ENCODE peak calls at places on chromosome 17, in four cellular contexts. Y, I, S and D are unnamed samples.

GRCh38 chr17:39716879-39717536 is 13.3 kb downstream of the MIEN1 start:
- DNase-seq in Y (no peak), I (no peak), S (no peak), D (no peak)

GRCh38 chr17:50177983-50178834 is 12.4 kb downstream of the SGCA start:
- DNase-seq in I (peak), Y (peak), S (peak), D (no peak)

GRCh38 chr17:58991718-58992331 is 114.9 kb downstream of the TRIM37 start:
- DNase-seq in Y (no peak), S (no peak), I (no peak), D (peak)

GRCh38 chr17:11980813-11981212 is 16.5 kb downstream of the ZNF18 start:
- DNase-seq in S (no peak), I (no peak), Y (peak), D (no peak)

GRCh38 chr17:50904522-50905459 is 38.6 kb upstream of the TOB1 start:
- DNase-seq in S (no peak), I (no peak), Y (no peak), D (no peak)

GRCh38 chr17:10210151-10210574 is 11.8 kb upstream of the GAS7 start:
- DNase-seq in Y (no peak), S (no peak), I (no peak), D (no peak)

GRCh38 chr17:62901544-62901943 is 64.5 kb upstream of the TANC2 start:
- DNase-seq in S (no peak), I (no peak), Y (no peak), D (no peak)

GRCh38 chr17:82952019-82952418 is 112.2 kb upstream of the ZNF750 start:
- DNase-seq in I (no peak), Y (no peak), S (no peak), D (no peak)

GRCh38 chr17:63171428-63172205 is 205.6 kb downstream of the TANC2 start:
- DNase-seq in S (no peak), Y (no peak), I (no peak), D (no peak)

GRCh38 chr17:60534010-60534555 is 8.0 kb upstream of the APPBP2 start:
- DNase-seq in Y (no peak), S (no peak), I (no peak), D (no peak)

GRCh38 chr17:4127555-4127954 is 15.3 kb downstream of the ZZEF1 start:
- DNase-seq in Y (no peak), S (no peak), I (no peak), D (no peak)

GRCh38 chr17:60167095-60167741 is 17.4 kb downstream of the CA4 start:
- DNase-seq in I (no peak), S (no peak), Y (no peak), D (no peak)

GRCh38 chr17:15453246-15453645 is 14.2 kb downstream of the CDRT4 start:
- DNase-seq in S (no peak), I (no peak), Y (no peak), D (no peak)

GRCh38 chr17:55641559-55642160 is 81.0 kb downstream of the TMEM100 start:
- DNase-seq in I (peak), S (no peak), Y (peak), D (no peak)

GRCh38 chr17:76155988-76156661 is 15.1 kb upstream of the FOXJ1 start:
- DNase-seq in Y (no peak), I (no peak), S (no peak), D (no peak)

GRCh38 chr17:1091885-1092284 is 87.9 kb downstream of the ABR start:
- DNase-seq in I (no peak), Y (no peak), S (no peak), D (no peak)

GRCh38 chr17:78272181-78272913 is 40.9 kb downstream of the TMEM235 start:
- DNase-seq in I (peak), S (no peak), Y (peak), D (no peak)

GRCh38 chr17:18281815-18282214 is 21.4 kb downstream of the MIEF2 start:
- DNase-seq in Y (no peak), S (no peak), I (no peak), D (no peak)

GRCh38 chr17:73223626-73224616 is 31.1 kb downstream of the COG1 start:
- DNase-seq in S (no peak), Y (no peak), I (no peak), D (no peak)

GRCh38 chr17:2689411-2690164 is 22.0 kb downstream of the CLUH start:
- DNase-seq in S (peak), I (no peak), Y (no peak), D (no peak)

GRCh38 chr17:73867056-73867455 is 222.8 kb upstream of the SDK2 start:
- DNase-seq in Y (no peak), S (no peak), I (no peak), D (no peak)

GRCh38 chr17:27456681-27457404 is 595 bp downstream of the KSR1 start:
- DNase-seq in I (peak), Y (no peak), S (peak), D (no peak)

GRCh38 chr17:50922107-50922506 is 56.0 kb upstream of the TOB1 start:
- DNase-seq in Y (no peak), S (no peak), I (no peak), D (no peak)

GRCh38 chr17:66953661-66954060 is 10.8 kb upstream of the CACNG4 start:
- DNase-seq in S (no peak), I (no peak), Y (no peak), D (no peak)
- TF ChIP-seq SPI1 in S (no peak), I (no peak), Y (no peak), D (no peak)

GRCh38 chr17:64418506-64419339 is 28.1 kb upstream of the PECAM1 start:
- DNase-seq in I (peak), S (no peak), Y (peak), D (no peak)
- TF ChIP-seq SPI1 in I (no peak), S (no peak), Y (no peak), D (no peak)

GRCh38 chr17:40915199-40915661 is 22.2 kb downstream of the KRT23 start:
- DNase-seq in I (no peak), S (no peak), Y (no peak), D (peak)
- TF ChIP-seq SPI1 in I (no peak), S (no peak), Y (no peak), D (no peak)

DNA sequence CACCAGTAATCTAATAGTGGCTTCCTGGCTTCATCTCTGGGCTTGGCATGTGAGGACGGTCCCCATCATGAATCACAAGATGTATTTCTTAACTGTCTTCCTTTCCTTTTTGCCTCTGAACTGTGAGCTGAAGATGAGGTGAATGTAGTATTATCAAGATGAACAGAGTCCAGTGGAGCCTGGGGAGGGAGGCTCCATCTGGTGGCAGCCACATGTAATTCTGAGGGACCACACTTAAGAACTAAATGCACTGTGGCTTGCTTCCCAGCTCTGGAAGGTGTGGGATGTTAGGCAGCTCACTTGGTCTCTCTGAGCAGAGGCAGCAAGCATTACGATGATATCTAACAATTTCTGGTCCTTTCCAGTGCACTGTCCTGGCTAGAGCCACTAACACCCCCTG is 354.9 kb upstream of the ASIC2 start:
- DNase-seq in Y (no peak), I (no peak), S (no peak), D (no peak)
- TF ChIP-seq SPI1 in Y (no peak), I (no peak), S (no peak), D (no peak)

GRCh38 chr17:44915321-44915726 is at the start of gene GFAP:
- DNase-seq in S (no peak), I (no peak), Y (no peak), D (no peak)
- TF ChIP-seq SPI1 in S (no peak), I (no peak), Y (no peak), D (no peak)

DNA sequence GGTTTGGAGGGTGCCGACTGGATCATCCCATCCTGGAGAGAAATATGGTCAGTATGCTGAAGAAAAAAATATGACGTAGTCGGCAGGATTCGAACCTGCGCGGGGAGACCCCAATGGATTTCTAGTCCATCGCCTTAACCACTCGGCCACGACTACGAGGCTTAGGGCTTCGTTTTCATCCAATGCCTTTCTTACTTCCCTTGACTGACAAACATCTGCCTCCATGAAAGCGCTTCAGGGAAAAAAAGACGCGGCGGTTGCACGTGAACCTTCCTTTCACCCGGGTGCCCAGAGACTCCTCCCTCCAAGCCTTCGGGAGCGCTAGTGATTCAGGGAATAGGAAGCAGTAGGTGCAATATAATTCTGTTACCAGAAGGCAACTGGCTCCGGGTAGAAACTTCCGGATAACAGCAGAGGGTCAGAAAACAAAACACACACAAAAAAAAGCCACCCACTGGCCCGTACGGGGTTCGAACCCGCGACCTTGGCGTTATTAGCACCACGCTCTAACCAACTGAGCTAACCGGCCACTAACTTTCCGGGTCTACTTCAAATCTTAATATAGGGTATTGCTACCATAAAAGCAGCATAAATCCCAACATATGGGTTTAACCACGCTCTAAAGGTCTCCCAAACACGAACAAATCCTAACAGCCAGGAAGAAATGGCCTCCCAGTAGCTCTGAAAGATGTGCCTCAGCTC is 16.3 kb upstream of the AURKB start:
- DNase-seq in Y (peak), S (no peak), I (peak), D (peak)
- TF ChIP-seq SPI1 in Y (no peak), S (no peak), I (no peak), D (no peak)

GRCh38 chr17:71926746-71927398 is 193.9 kb upstream of the SOX9 start:
- DNase-seq in Y (no peak), I (no peak), S (no peak), D (no peak)
- TF ChIP-seq SPI1 in Y (no peak), I (no peak), S (no peak), D (no peak)

DNA sequence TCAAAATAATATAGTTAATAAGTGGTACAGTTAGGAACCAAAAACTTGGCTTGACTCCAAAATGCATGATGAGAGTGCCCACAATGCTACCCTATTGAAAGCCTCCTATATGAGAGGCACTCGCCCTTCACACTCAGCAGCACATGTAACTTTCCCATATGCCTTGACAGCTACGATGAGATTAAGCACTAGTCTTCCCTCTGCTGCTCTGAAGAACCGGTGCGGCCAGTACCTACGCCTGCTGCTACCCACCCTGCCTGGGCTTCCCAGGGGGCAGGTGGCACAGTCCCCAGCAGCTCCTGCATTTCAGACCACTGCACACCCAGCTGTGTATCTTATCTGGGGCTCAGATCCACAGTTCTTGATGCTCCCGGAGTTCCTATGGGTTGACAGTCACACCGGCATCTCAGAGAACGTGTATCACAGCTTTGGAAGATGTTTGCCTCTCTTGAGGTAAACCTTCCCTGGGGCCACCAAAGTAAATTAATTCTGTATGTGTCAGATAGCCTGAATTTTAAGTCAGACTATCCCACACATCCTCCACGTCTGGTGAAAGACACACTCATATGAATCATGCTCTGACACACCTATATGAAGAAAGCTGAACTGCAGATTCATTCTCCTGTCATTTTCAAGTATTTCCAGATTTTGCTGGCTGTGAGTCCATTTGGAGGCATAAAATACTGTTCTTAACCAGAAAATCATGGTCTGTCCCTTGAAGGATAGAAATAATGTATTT is 77.8 kb downstream of the MYH10 start:
- DNase-seq in I (no peak), S (no peak), Y (no peak), D (no peak)
- TF ChIP-seq SPI1 in I (no peak), S (no peak), Y (no peak), D (no peak)

DNA sequence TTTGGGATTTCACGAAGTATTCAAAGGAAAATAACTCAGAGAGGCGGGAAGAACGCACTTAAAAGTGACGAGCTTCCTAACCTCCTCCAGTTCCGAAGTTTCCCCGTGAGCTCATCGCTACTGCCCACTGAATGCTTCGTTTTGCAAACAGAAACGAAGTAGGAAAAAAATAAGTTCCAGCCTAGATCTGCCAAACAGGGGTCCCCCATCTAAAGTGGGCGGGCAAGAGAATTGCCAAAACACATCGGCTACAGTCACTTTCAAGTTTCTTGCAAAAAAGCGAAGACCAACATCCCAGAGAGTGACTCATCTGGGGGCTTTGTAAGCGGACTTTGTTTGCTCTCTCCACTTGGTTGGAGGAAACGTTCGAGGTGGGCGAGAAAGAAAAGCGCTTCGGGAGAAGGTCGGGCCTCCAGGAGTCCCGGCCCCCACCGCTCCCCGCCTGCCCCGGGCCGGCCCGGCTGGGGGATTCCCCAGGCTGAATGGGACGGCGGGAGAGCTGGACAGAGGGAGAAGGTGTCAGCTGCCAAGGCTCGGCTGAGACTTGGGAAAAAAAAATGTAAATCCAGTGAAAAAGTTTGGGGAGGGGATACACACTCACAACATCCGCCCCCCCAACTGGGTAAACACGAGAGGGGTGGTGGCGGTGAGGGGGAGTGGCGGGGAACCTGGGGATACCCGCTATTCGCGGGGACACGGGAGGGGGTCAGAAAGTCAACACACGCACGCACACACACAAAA is 1.0 kb downstream of the VEZF1 start:
- DNase-seq in I (no peak), Y (no peak), S (no peak), D (no peak)
- TF ChIP-seq SPI1 in I (no peak), Y (no peak), S (no peak), D (no peak)

GRCh38 chr17:28842282-28843012 is at the start of gene FAM222B:
- DNase-seq in S (peak), Y (peak), I (peak), D (peak)
- TF ChIP-seq SPI1 in S (no peak), Y (peak), I (peak), D (no peak)